ENCODE peak calls at places on chromosomes 5 and 9, in six cellular contexts. X is astrocyte, T is fibroblast of lung, M is MM.1S, S is GM12878, Y is PC-3. B is an unnamed sample.
A peak's percentile ranks its signal among the peaks of the same experiment; 100 is the strongest.

GRCh38 chr5:33148076-33148501 is 292.7 kb upstream of the TARS1 start:
- DNase-seq in X (peak; percentile 88), T (peak; percentile 91), M (no peak), S (no peak), Y (peak; percentile 93), B (no peak)

GRCh38 chr9:114266969-114267368 is 55.9 kb upstream of the ORM1 start:
- DNase-seq in X (peak; percentile 81), T (peak; percentile 87), M (no peak), S (no peak), Y (no peak), B (no peak)

GRCh38 chr5:123000731-123001130 is 35.8 kb downstream of the PPIC start:
- DNase-seq in X (no peak), T (no peak), M (no peak), S (no peak), Y (no peak), B (no peak)

GRCh38 chr9:16417101-16417500 is 453.4 kb downstream of the BNC2 start:
- DNase-seq in X (peak; percentile 95), T (peak; percentile 95), M (peak; percentile 83), S (peak; percentile 45), Y (peak; percentile 86), B (no peak)

GRCh38 chr9:131625848-131626670 is 80.7 kb downstream of the PRRT1B start:
- DNase-seq in X (no peak), T (peak; percentile 19), M (no peak), S (no peak), Y (no peak), B (no peak)

GRCh38 chr9:72539824-72540347 is 18.5 kb downstream of the TMC1 start:
- DNase-seq in X (peak; percentile 34), T (peak; percentile 40), M (no peak), S (no peak), Y (no peak), B (no peak)

GRCh38 chr5:91499943-91500531 is 116.9 kb upstream of the ARRDC3 start:
- DNase-seq in X (peak; percentile 37), T (peak; percentile 39), M (peak; percentile 54), S (no peak), Y (peak; percentile 82), B (peak; percentile 77)

GRCh38 chr9:522658-523057 is 308.0 kb downstream of the DOCK8 start:
- DNase-seq in X (peak; percentile 28), T (peak; percentile 38), M (no peak), S (no peak), Y (no peak), B (no peak)

GRCh38 chr5:62305715-62306493 is at the start of gene KIF2A:
- DNase-seq in X (peak; percentile 76), T (peak; percentile 89), M (peak; percentile 96), S (peak; percentile 78), Y (peak; percentile 95), B (peak; percentile 61)

GRCh38 chr9:76297721-76298239 is 96.4 kb downstream of the RFK start:
- DNase-seq in X (peak; percentile 19), T (peak; percentile 33), M (no peak), S (no peak), Y (no peak), B (no peak)

GRCh38 chr5:125331987-125332628 is 585.7 kb upstream of the ZNF608 start:
- DNase-seq in X (no peak), T (no peak), M (no peak), S (no peak), Y (no peak), B (no peak)

GRCh38 chr5:111584651-111585050 is 72.3 kb upstream of the STARD4 start:
- DNase-seq in X (peak; percentile 93), T (peak; percentile 94), M (no peak), S (no peak), Y (peak; percentile 30), B (no peak)

GRCh38 chr9:16406536-16407225 is 463.8 kb downstream of the BNC2 start:
- DNase-seq in X (no peak), T (no peak), M (no peak), S (no peak), Y (no peak), B (no peak)

GRCh38 chr5:12204761-12205160 is 300.5 kb upstream of the CTNND2 start:
- DNase-seq in X (peak; percentile 78), T (peak; percentile 80), M (no peak), S (no peak), Y (no peak), B (peak; percentile 10)

GRCh38 chr5:6733411-6734242 is 20.4 kb downstream of the TENT4A start:
- DNase-seq in X (peak; percentile 90), T (peak; percentile 93), M (no peak), S (no peak), Y (no peak), B (no peak)

GRCh38 chr9:15287309-15287708 is 19.7 kb downstream of the TTC39B start:
- DNase-seq in X (no peak), T (no peak), M (no peak), S (no peak), Y (no peak), B (no peak)

GRCh38 chr5:126053630-126054029 is 369.6 kb upstream of the GRAMD2B start:
- DNase-seq in X (no peak), T (no peak), M (no peak), S (no peak), Y (no peak), B (no peak)

GRCh38 chr5:150562832-150563231 is 54.9 kb downstream of the NDST1 start:
- DNase-seq in X (peak; percentile 34), T (peak; percentile 51), M (peak; percentile 41), S (peak; percentile 27), Y (peak; percentile 83), B (peak; percentile 63)

GRCh38 chr5:102794677-102795331 is 39.7 kb downstream of the PAM start:
- DNase-seq in X (no peak), T (no peak), M (no peak), S (no peak), Y (peak; percentile 56), B (no peak)

GRCh38 chr9:7332780-7333179 is 466.8 kb downstream of the DMAC1 start:
- DNase-seq in X (no peak), T (no peak), M (no peak), S (no peak), Y (no peak), B (no peak)

GRCh38 chr9:128192601-128193371 is 1.4 kb upstream of the CIZ1 start:
- DNase-seq in X (peak; percentile 72), T (peak; percentile 84), M (peak; percentile 61), S (no peak), Y (peak; percentile 93), B (no peak)

DNA sequence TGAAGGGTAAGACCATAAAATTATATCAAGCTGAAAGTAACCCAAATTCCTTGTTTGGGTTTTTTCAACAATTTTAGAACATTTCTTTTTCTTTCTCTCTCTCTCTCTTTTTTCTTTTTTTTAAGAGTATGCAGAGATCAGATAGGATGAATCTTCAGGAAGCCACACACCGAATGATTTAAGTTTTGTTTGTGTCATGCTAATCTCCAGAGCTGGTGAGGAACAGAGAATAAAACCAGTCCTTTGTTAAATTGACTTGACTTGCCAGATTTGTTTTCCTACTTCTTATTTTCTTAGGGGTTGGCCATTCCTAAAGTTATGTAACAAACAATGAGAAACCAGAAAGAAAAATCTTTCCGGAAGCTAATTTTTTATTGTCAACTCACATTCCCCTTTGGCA is 1669.3 kb upstream of the CDH6 start:
- DNase-seq in X (no peak), T (no peak), M (no peak), S (no peak), Y (no peak), B (no peak)
- H3K27ac ChIP-seq in X (no peak overlapping the region), T (no peak overlapping the region), M (no peak overlapping the region), S (no peak overlapping the region), Y (no peak overlapping the region), B (no peak overlapping the region)

GRCh38 chr9:36985061-36985768 is 48.9 kb downstream of the PAX5 start:
- DNase-seq in X (no peak), T (no peak), M (no peak), S (no peak), Y (no peak), B (no peak)

GRCh38 chr9:36987409-36987808 is 46.7 kb downstream of the PAX5 start:
- DNase-seq in X (no peak), T (no peak), M (no peak), S (no peak), Y (no peak), B (no peak)

GRCh38 chr9:36986548-36987408 is 47.3 kb downstream of the PAX5 start:
- DNase-seq in X (no peak), T (no peak), M (no peak), S (no peak), Y (no peak), B (no peak)

GRCh38 chr9:36987891-36988290 is 46.2 kb downstream of the PAX5 start:
- DNase-seq in X (peak; percentile 15), T (peak; percentile 29), M (no peak), S (no peak), Y (peak; percentile 49), B (no peak)

GRCh38 chr9:36985769-36986547 is 48.1 kb downstream of the PAX5 start:
- DNase-seq in X (no peak), T (no peak), M (no peak), S (no peak), Y (no peak), B (no peak)
- TF ChIP-seq EZH2 in X (peak; percentile 80), T (peak; percentile 82), M (no peak), S (no peak), Y (no peak), B (no peak)

GRCh38 chr5:59583151-59583809 is 310.2 kb downstream of the PDE4D start:
- DNase-seq in X (peak; percentile 47), T (peak; percentile 54), M (no peak), S (no peak), Y (no peak), B (no peak)

GRCh38 chr5:59582746-59583145 is 310.8 kb downstream of the PDE4D start:
- DNase-seq in X (no peak), T (no peak), M (no peak), S (no peak), Y (no peak), B (no peak)

GRCh38 chr5:59575648-59576290 is 317.8 kb downstream of the PDE4D start:
- DNase-seq in X (no peak), T (no peak), M (no peak), S (no peak), Y (no peak), B (no peak)

GRCh38 chr5:59577485-59577884 is 316.0 kb downstream of the PDE4D start:
- DNase-seq in X (no peak), T (no peak), M (no peak), S (no peak), Y (no peak), B (no peak)

GRCh38 chr5:59579101-59579885 is 314.2 kb downstream of the PDE4D start:
- DNase-seq in X (no peak), T (no peak), M (no peak), S (no peak), Y (no peak), B (no peak)
- H3K27ac ChIP-seq in X (no peak overlapping the region), T (no peak overlapping the region), M (no peak overlapping the region), S (no peak overlapping the region), Y (no peak overlapping the region), B (no peak overlapping the region)

GRCh38 chr5:88669314-88669713 is 213.7 kb downstream of the MEF2C start:
- DNase-seq in X (peak; percentile 71), T (peak; percentile 71), M (no peak), S (no peak), Y (no peak), B (no peak)

GRCh38 chr5:88666761-88667186 is 216.2 kb downstream of the MEF2C start:
- DNase-seq in X (peak; percentile 81), T (peak; percentile 83), M (peak; percentile 63), S (no peak), Y (peak; percentile 10), B (no peak)

GRCh38 chr5:88665750-88666215 is 217.2 kb downstream of the MEF2C start:
- DNase-seq in X (peak; percentile 74), T (peak; percentile 77), M (no peak), S (no peak), Y (no peak), B (no peak)

GRCh38 chr5:88664630-88665029 is 218.4 kb downstream of the MEF2C start:
- DNase-seq in X (no peak), T (no peak), M (no peak), S (no peak), Y (no peak), B (no peak)

GRCh38 chr5:88667187-88668141 is 215.5 kb downstream of the MEF2C start:
- DNase-seq in X (no peak), T (peak; percentile 65), M (peak; percentile 45), S (no peak), Y (peak; percentile 11), B (no peak)
- TF ChIP-seq EZH2 in X (peak; percentile 37), T (peak; percentile 74), M (no peak), S (no peak), Y (no peak), B (no peak)

B was measured in SK-N-MC.